ENCODE peak calls at places on chromosomes 16 and 17, in eight cellular contexts. C, O, H, A, Y, N, S and M are unnamed samples.

GRCh38 chr16:3192476-3193019 is 4.5 kb downstream of the OR1F1 start:
- DNase-seq in A (no peak), H (peak), C (no peak), S (no peak), O (no peak), Y (no peak), N (no peak), M (no peak)

GRCh38 chr17:10087333-10087732 is 111.1 kb downstream of the GAS7 start:
- DNase-seq in S (no peak), Y (no peak), N (peak), C (no peak), A (no peak), O (no peak), H (no peak), M (no peak)

GRCh38 chr16:14527411-14528044 is 102.5 kb downstream of the PARN start:
- DNase-seq in Y (no peak), S (no peak), C (no peak), O (no peak), A (no peak), N (peak), H (no peak), M (no peak)

GRCh38 chr17:55286681-55287589 is 22.2 kb downstream of the HLF start:
- DNase-seq in C (no peak), Y (no peak), H (no peak), S (no peak), N (no peak), A (no peak), O (no peak), M (no peak)

GRCh38 chr17:18246880-18247612 is 11.5 kb downstream of the FLII start:
- DNase-seq in C (peak), O (no peak), Y (peak), H (peak), S (peak), A (peak), N (no peak), M (peak)

GRCh38 chr16:24776486-24777220 is 47.2 kb downstream of the TNRC6A start:
- DNase-seq in H (no peak), Y (no peak), O (no peak), A (no peak), S (no peak), C (no peak), N (no peak), M (no peak)

GRCh38 chr17:3843935-3844516 is 2.0 kb downstream of the NCBP3 start:
- DNase-seq in A (peak), Y (no peak), O (no peak), C (peak), S (peak), H (peak), N (no peak), M (peak)

GRCh38 chr17:8287651-8288335 is 677 bp upstream of the RANGRF start:
- DNase-seq in H (peak), Y (no peak), N (no peak), S (no peak), A (no peak), C (no peak), O (no peak), M (no peak)

GRCh38 chr16:16042076-16042475 is 92.7 kb downstream of the ABCC1 start:
- DNase-seq in O (no peak), N (no peak), C (no peak), S (no peak), H (no peak), Y (no peak), A (peak), M (no peak)

GRCh38 chr17:33284022-33284421 is 9.1 kb downstream of the ASIC2 start:
- DNase-seq in Y (no peak), C (no peak), A (peak), O (no peak), S (no peak), H (no peak), N (no peak), M (no peak)

GRCh38 chr16:88649195-88649923 is 1.5 kb downstream of the CYBA start:
- DNase-seq in A (no peak), S (peak), H (no peak), C (no peak), O (no peak), Y (peak), N (no peak), M (no peak)

GRCh38 chr17:40538019-40538935 is 27.0 kb downstream of the CCR7 start:
- DNase-seq in H (no peak), Y (peak), S (no peak), O (no peak), C (no peak), A (no peak), N (peak), M (no peak)

GRCh38 chr17:81901167-81902022 is 643 bp upstream of the NPB start:
- DNase-seq in H (no peak), C (no peak), N (peak), O (no peak), A (no peak), Y (no peak), S (no peak), M (no peak)

GRCh38 chr17:21030375-21030774 is 12.4 kb downstream of the USP22 start:
- DNase-seq in C (no peak), O (no peak), S (no peak), H (peak), A (no peak), N (no peak), Y (no peak), M (no peak)

GRCh38 chr17:549197-550040 is 165.2 kb downstream of the VPS53 start:
- DNase-seq in H (no peak), Y (no peak), A (peak), N (no peak), S (no peak), O (no peak), C (no peak), M (no peak)